ENCODE peak calls at places on chromosomes 4 and X, in eight cellular contexts. V is fibroblast of the aortic adventitia, J is neural progenitor cell, P is amniotic stem cell, G is iPS-NIHi11, N is NCI-H2081, F is kidney glomerular epithelial cell, C is skeletal muscle cell. O is an unnamed sample.

GRCh38 chrX:133926809-133927208 is 58.6 kb downstream of the GPC3 start:
- DNase-seq in V (no peak), N (no peak), F (no peak), G (no peak), P (no peak), C (no peak), J (no peak), O (no peak)

GRCh38 chr4:130233377-130234047 is 1137.6 kb downstream of the C4orf33 start:
- DNase-seq in J (no peak), N (no peak), G (no peak), C (no peak), V (peak), F (no peak), P (no peak), O (no peak)

GRCh38 chr4:32417113-32417704 is 1697.0 kb downstream of the PCDH7 start:
- DNase-seq in N (no peak), J (no peak), C (no peak), V (no peak), F (no peak), G (no peak), P (no peak), O (no peak)

GRCh38 chr4:128220286-128221235 is 67.1 kb downstream of the PGRMC2 start:
- DNase-seq in C (no peak), J (no peak), P (no peak), G (peak), F (peak), N (peak), V (peak), O (peak)

GRCh38 chrX:79336869-79337815 is 30.0 kb downstream of the ITM2A start:
- DNase-seq in V (no peak), J (no peak), N (no peak), C (no peak), P (no peak), F (no peak), G (no peak), O (no peak)

GRCh38 chrX:67105758-67106116 is 438.1 kb upstream of the AR start:
- DNase-seq in G (no peak), F (no peak), J (no peak), P (no peak), N (no peak), V (no peak), C (no peak), O (no peak)

GRCh38 chrX:93422693-93423092 is 250.7 kb downstream of the NAP1L3 start:
- DNase-seq in G (peak), P (no peak), V (peak), N (peak), J (peak), F (no peak), C (no peak), O (peak)

GRCh38 chr4:113882668-113883067 is 96.8 kb downstream of the ARSJ start:
- DNase-seq in V (peak), C (no peak), P (no peak), J (no peak), G (no peak), F (peak), N (no peak), O (no peak)

GRCh38 chr4:1927675-1928074 is 56.5 kb downstream of the NSD2 start:
- DNase-seq in P (no peak), F (no peak), V (peak), J (no peak), C (no peak), N (no peak), G (no peak), O (no peak)